ENCODE peak calls at places on chromosomes 7 and 10, in ten cellular contexts. E is ACHN, W is AG10803, B is amniotic stem cell, X is EH, P is DMS 273 treated with DMSO at 0.1 percent for 48 hours, Y is hippocampal formation, V is fibroblast of pulmonary artery, F is RPMI8226, J is GM23338. G is an unnamed sample.

GRCh38 chr10:30346135-30346534 is 2.9 kb downstream of the MTPAP start:
- DNase-seq in Y (no peak), B (no peak), J (no peak), V (no peak), W (no peak), P (no peak), X (no peak), F (no peak), E (no peak), G (no peak)

GRCh38 chr10:79102056-79102874 is 33.5 kb downstream of the ZMIZ1 start:
- DNase-seq in P (peak), V (no peak), B (no peak), Y (no peak), F (no peak), X (peak), J (peak), E (peak), W (peak), G (no peak)

GRCh38 chr7:66877577-66878300 is 43.3 kb upstream of the TMEM248 start:
- DNase-seq in P (no peak), J (no peak), W (no peak), F (no peak), V (peak), Y (no peak), X (peak), E (no peak), B (no peak), G (no peak)

GRCh38 chr7:143259765-143260164 is 3.5 kb upstream of the GSTK1 start:
- DNase-seq in P (no peak), J (no peak), Y (no peak), W (no peak), F (no peak), E (no peak), V (no peak), X (no peak), B (no peak), G (no peak)

GRCh38 chr10:126397640-126398382 is 9.5 kb upstream of the ADAM12 start:
- DNase-seq in W (peak), V (peak), P (no peak), F (no peak), Y (no peak), E (peak), X (peak), J (peak), B (peak), G (no peak)

GRCh38 chr7:42972703-42973500 is 40.7 kb downstream of the MRPL32 start:
- DNase-seq in J (peak), P (no peak), V (peak), Y (no peak), E (no peak), X (peak), W (peak), B (peak), F (no peak), G (peak)

GRCh38 chr10:63256047-63256773 is 123.1 kb downstream of the NRBF2 start:
- DNase-seq in B (no peak), P (no peak), E (no peak), Y (no peak), F (peak), J (no peak), X (no peak), V (peak), W (peak), G (no peak)

GRCh38 chr7:96198047-96198636 is 123.8 kb downstream of the SLC25A13 start:
- DNase-seq in Y (no peak), F (no peak), B (no peak), W (no peak), X (no peak), P (no peak), J (peak), E (no peak), V (no peak), G (no peak)

GRCh38 chr10:126904807-126905686 is at the start of gene DOCK1:
- DNase-seq in P (no peak), J (peak), W (peak), V (peak), Y (peak), F (no peak), X (peak), B (peak), E (peak), G (peak)

GRCh38 chr7:47394216-47394615 is 187.7 kb downstream of the TNS3 start:
- DNase-seq in X (no peak), E (no peak), V (no peak), J (no peak), F (no peak), B (no peak), W (no peak), P (no peak), Y (no peak), G (no peak)

GRCh38 chr10:46226232-46226631 is 60.6 kb upstream of the ANTXRL start:
- DNase-seq in E (no peak), B (no peak), Y (no peak), J (no peak), W (no peak), F (no peak), X (no peak), V (no peak), P (no peak), G (no peak)

GRCh38 chr7:149060161-149060560 is 30.4 kb downstream of the ZNF786 start:
- DNase-seq in F (peak), E (no peak), V (peak), J (no peak), B (no peak), P (no peak), W (no peak), Y (no peak), X (no peak), G (no peak)

GRCh38 chr10:89392974-89393373 is 551 bp downstream of the IFIT1 start:
- DNase-seq in E (peak), B (no peak), Y (peak), J (no peak), X (peak), V (peak), F (peak), W (peak), P (no peak), G (no peak)

GRCh38 chr10:30639946-30640786 is 10.6 kb upstream of the LYZL2 start:
- DNase-seq in W (peak), P (no peak), J (peak), X (peak), F (peak), E (peak), Y (no peak), V (peak), B (peak), G (peak)

GRCh38 chr10:27041196-27041595 is 59.1 kb downstream of the ANKRD26 start:
- DNase-seq in J (no peak), F (no peak), P (no peak), X (peak), B (no peak), E (no peak), V (no peak), W (peak), Y (no peak), G (no peak)

GRCh38 chr10:51063659-51064535 is 10.4 kb upstream of the PRKG1 start:
- DNase-seq in F (peak), V (peak), W (peak), P (peak), J (peak), Y (no peak), E (peak), B (peak), X (peak), G (no peak)

GRCh38 chr10:32882076-32882475 is 76.0 kb downstream of the ITGB1 start:
- DNase-seq in X (no peak), B (no peak), P (no peak), F (no peak), J (peak), E (no peak), W (no peak), Y (no peak), V (no peak), G (no peak)

GRCh38 chr7:98745722-98746318 is 124.0 kb downstream of the TMEM130 start:
- DNase-seq in V (peak), Y (peak), W (peak), B (peak), E (peak), F (peak), X (peak), J (peak), P (no peak), G (peak)

GRCh38 chr10:37289833-37290464 is 164.6 kb downstream of the ANKRD30A start:
- DNase-seq in J (no peak), Y (no peak), B (no peak), F (no peak), W (no peak), E (no peak), X (no peak), P (no peak), V (no peak), G (no peak)

GRCh38 chr10:45580781-45581496 is 91.6 kb downstream of the ZFAND4 start:
- DNase-seq in Y (no peak), X (no peak), B (no peak), E (peak), P (no peak), W (no peak), F (peak), V (no peak), J (no peak), G (no peak)

G was measured in pulmonary artery endothelial cell.